ENCODE peak calls at places on chromosomes 16 and 17, in nine cellular contexts. M is adipocyte; X is CD8-positive, alpha-beta T cell; E is GM20000; A is A549; H is NCI-H2171; J is hypothalamus; G is AG20443; U is posterior vena cava. C is an unnamed sample.

GRCh38 chr17:66306413-66306812 is 4.0 kb downstream of the PRKCA start:
- DNase-seq in M (peak), X (no peak), E (no peak), A (no peak), H (no peak), J (no peak), G (no peak), U (no peak), C (no peak)

GRCh38 chr16:89506113-89506504 is 2.1 kb upstream of the SPG7 start:
- DNase-seq in M (no peak), X (no peak), E (no peak), A (no peak), H (no peak), J (no peak), G (no peak), U (no peak), C (no peak)

GRCh38 chr17:55334881-55335523 is 70.2 kb downstream of the HLF start:
- DNase-seq in M (no peak), X (no peak), E (no peak), A (no peak), H (no peak), J (no peak), G (no peak), U (no peak), C (no peak)

GRCh38 chr17:8611135-8611534 is 19.4 kb downstream of the MYH10 start:
- DNase-seq in M (peak), X (no peak), E (no peak), A (no peak), H (no peak), J (no peak), G (peak), U (no peak), C (no peak)

GRCh38 chr17:61387011-61387410 is 12.6 kb upstream of the TBX2 start:
- DNase-seq in M (no peak), X (no peak), E (no peak), A (no peak), H (no peak), J (no peak), G (no peak), U (no peak), C (no peak)

GRCh38 chr17:10226930-10227695 is 28.7 kb upstream of the GAS7 start:
- DNase-seq in M (peak), X (peak), E (peak), A (peak), H (no peak), J (peak), G (peak), U (no peak), C (peak)

GRCh38 chr17:79844869-79845600 is 5.8 kb upstream of the CBX4 start:
- DNase-seq in M (peak), X (peak), E (peak), A (peak), H (peak), J (peak), G (peak), U (no peak), C (peak)

GRCh38 chr16:10744370-10745030 is 858 bp downstream of the NUBP1 start:
- DNase-seq in M (no peak), X (no peak), E (no peak), A (no peak), H (no peak), J (peak), G (peak), U (peak), C (no peak)

GRCh38 chr16:2170587-2171435 is 15.2 kb downstream of the TRAF7 start:
- DNase-seq in M (no peak), X (no peak), E (no peak), A (no peak), H (no peak), J (no peak), G (no peak), U (no peak), C (no peak)

GRCh38 chr16:11167581-11167980 is 88.4 kb downstream of the SOCS1 start:
- DNase-seq in M (no peak), X (no peak), E (no peak), A (no peak), H (no peak), J (no peak), G (no peak), U (no peak), C (no peak)

GRCh38 chr16:10683160-10683559 is 11.6 kb downstream of the TEKT5 start:
- DNase-seq in M (no peak), X (no peak), E (no peak), A (no peak), H (peak), J (no peak), G (no peak), U (peak), C (no peak)

GRCh38 chr17:72370819-72371218 is 250.0 kb downstream of the SOX9 start:
- DNase-seq in M (peak), X (no peak), E (no peak), A (peak), H (no peak), J (no peak), G (peak), U (no peak), C (no peak)

GRCh38 chr16:89009343-89010209 is 32.6 kb upstream of the CBFA2T3 start:
- DNase-seq in M (peak), X (peak), E (no peak), A (no peak), H (no peak), J (no peak), G (no peak), U (peak), C (peak)

GRCh38 chr16:73047536-73048291 is at the start of gene ZFHX3:
- DNase-seq in M (peak), X (no peak), E (peak), A (peak), H (peak), J (peak), G (peak), U (peak), C (peak)

GRCh38 chr17:40153603-40154238 is 13.4 kb downstream of the CASC3 start:
- DNase-seq in M (no peak), X (no peak), E (no peak), A (no peak), H (no peak), J (no peak), G (no peak), U (no peak), C (no peak)

GRCh38 chr17:20066253-20066652 is 57.1 kb downstream of the SPECC1 start:
- DNase-seq in M (peak), X (no peak), E (no peak), A (peak), H (no peak), J (no peak), G (peak), U (no peak), C (no peak)

GRCh38 chr17:20234266-20234665 is 225.1 kb downstream of the SPECC1 start:
- DNase-seq in M (no peak), X (peak), E (no peak), A (no peak), H (no peak), J (no peak), G (no peak), U (no peak), C (no peak)

GRCh38 chr17:1384881-1385280 is 15.1 kb downstream of the YWHAE start:
- DNase-seq in M (no peak), X (no peak), E (no peak), A (no peak), H (no peak), J (no peak), G (no peak), U (no peak), C (no peak)

GRCh38 chr17:57108656-57109392 is 23.8 kb downstream of the AKAP1 start:
- DNase-seq in M (no peak), X (no peak), E (no peak), A (no peak), H (no peak), J (no peak), G (no peak), U (no peak), C (no peak)

GRCh38 chr17:78774456-78774855 is 7.6 kb downstream of the CYTH1 start:
- DNase-seq in M (no peak), X (no peak), E (no peak), A (no peak), H (no peak), J (no peak), G (no peak), U (no peak), C (no peak)

GRCh38 chr17:74156878-74157277 is 46.6 kb upstream of the RPL38 start:
- DNase-seq in M (no peak), X (no peak), E (no peak), A (no peak), H (no peak), J (no peak), G (no peak), U (no peak), C (no peak)

GRCh38 chr16:82639263-82639662 is 12.5 kb downstream of the CDH13 start:
- DNase-seq in M (no peak), X (no peak), E (no peak), A (no peak), H (no peak), J (no peak), G (no peak), U (no peak), C (no peak)

GRCh38 chr17:81813371-81813684 is 9.4 kb downstream of the GCGR start:
- DNase-seq in M (no peak), X (no peak), E (no peak), A (no peak), H (no peak), J (no peak), G (no peak), U (no peak), C (no peak)

GRCh38 chr17:61402073-61402541 is 2.5 kb downstream of the TBX2 start:
- DNase-seq in M (peak), X (no peak), E (no peak), A (no peak), H (no peak), J (no peak), G (no peak), U (no peak), C (peak)